ENCODE peak calls at places on chromosomes 11 and 22, in nine cellular contexts. I, E, N, W, X, Z, V, M and G are unnamed samples.
A peak's percentile ranks its signal among the peaks of the same experiment; 100 is the strongest.

GRCh38 chr11:3947084-3947483 is 91.6 kb downstream of the STIM1 start:
- DNase-seq in I (peak; percentile 17), E (no peak), N (no peak), W (peak; percentile 82), X (no peak), Z (no peak), V (peak; percentile 93), M (no peak), G (no peak)

GRCh38 chr11:96012086-96012824 is 88.3 kb upstream of the MTMR2 start:
- DNase-seq in I (no peak), E (peak; percentile 70), N (peak; percentile 41), W (peak; percentile 81), X (no peak), Z (no peak), V (peak; percentile 39), M (peak; percentile 70), G (peak; percentile 79)

GRCh38 chr11:10743354-10744035 is 7.6 kb upstream of the CTR9 start:
- DNase-seq in I (no peak), E (no peak), N (no peak), W (no peak), X (peak; percentile 50), Z (no peak), V (peak; percentile 61), M (no peak), G (no peak)

GRCh38 chr22:37182101-37182948 is 5.7 kb downstream of the C1QTNF6 start:
- DNase-seq in I (no peak), E (no peak), N (no peak), W (no peak), X (no peak), Z (no peak), V (no peak), M (no peak), G (peak; percentile 76)

GRCh38 chr11:66663741-66664296 is 13.9 kb downstream of the RBM4B start:
- DNase-seq in I (no peak), E (no peak), N (no peak), W (no peak), X (no peak), Z (no peak), V (no peak), M (no peak), G (no peak)

GRCh38 chr11:122922893-122923292 is 40.3 kb downstream of the JHY start:
- DNase-seq in I (no peak), E (no peak), N (no peak), W (no peak), X (no peak), Z (no peak), V (no peak), M (no peak), G (peak; percentile 17)

GRCh38 chr22:36385491-36386350 is 2.0 kb downstream of the MYH9 start:
- DNase-seq in I (peak; percentile 38), E (no peak), N (no peak), W (no peak), X (peak; percentile 64), Z (no peak), V (no peak), M (peak; percentile 86), G (peak; percentile 73)

GRCh38 chr11:116882386-116882785 is 45.0 kb upstream of the APOA1 start:
- DNase-seq in I (no peak), E (peak; percentile 45), N (peak; percentile 13), W (peak; percentile 45), X (no peak), Z (no peak), V (no peak), M (peak; percentile 20), G (no peak)

GRCh38 chr11:134486106-134486505 is 74.1 kb upstream of the B3GAT1 start:
- DNase-seq in I (no peak), E (no peak), N (no peak), W (no peak), X (no peak), Z (no peak), V (no peak), M (no peak), G (no peak)

GRCh38 chr11:93477684-93478234 is 65.4 kb downstream of the SMCO4 start:
- DNase-seq in I (no peak), E (peak; percentile 37), N (no peak), W (no peak), X (no peak), Z (no peak), V (no peak), M (no peak), G (no peak)

GRCh38 chr22:35631597-35631996 is 14.5 kb upstream of the MB start:
- DNase-seq in I (no peak), E (no peak), N (peak; percentile 65), W (no peak), X (no peak), Z (no peak), V (peak; percentile 35), M (peak; percentile 69), G (peak; percentile 71)

GRCh38 chr11:85815186-85815911 is 4.4 kb upstream of the SYTL2 start:
- DNase-seq in I (no peak), E (peak; percentile 84), N (no peak), W (peak; percentile 37), X (no peak), Z (no peak), V (no peak), M (peak; percentile 28), G (no peak)

GRCh38 chr11:111604392-111605009 is 2.3 kb downstream of the SIK2 start:
- DNase-seq in I (no peak), E (peak; percentile 42), N (peak; percentile 48), W (peak; percentile 60), X (no peak), Z (no peak), V (peak; percentile 58), M (peak; percentile 51), G (peak; percentile 80)

GRCh38 chr11:15967166-15967565 is 389.2 kb downstream of the SOX6 start:
- DNase-seq in I (no peak), E (no peak), N (no peak), W (no peak), X (no peak), Z (no peak), V (no peak), M (peak; percentile 87), G (peak; percentile 75)

GRCh38 chr11:125373426-125374391 is 122.4 kb downstream of the FEZ1 start:
- DNase-seq in I (no peak), E (peak; percentile 24), N (no peak), W (no peak), X (no peak), Z (no peak), V (no peak), M (no peak), G (no peak)

GRCh38 chr11:129192150-129192549 is at the start of gene ARHGAP32:
- DNase-seq in I (no peak), E (no peak), N (no peak), W (no peak), X (no peak), Z (no peak), V (no peak), M (peak; percentile 88), G (peak; percentile 88)

GRCh38 chr11:61061081-61061826 is 41.0 kb upstream of the CD5 start:
- DNase-seq in I (peak; percentile 54), E (no peak), N (peak; percentile 6), W (peak; percentile 34), X (no peak), Z (no peak), V (peak; percentile 92), M (peak; percentile 77), G (peak; percentile 48)